ENCODE peak calls at places on chromosome 6, in seven cellular contexts. X, C, T, J, Y, O and A are unnamed samples.

GRCh38 chr6:19137419-19138035 is 699.6 kb upstream of the ID4 start:
- DNase-seq in T (no peak), X (no peak), J (no peak), Y (no peak), C (no peak), O (no peak), A (no peak)

GRCh38 chr6:101178748-101179147 is 214.8 kb upstream of the GRIK2 start:
- DNase-seq in X (no peak), T (no peak), J (no peak), C (no peak), Y (no peak), O (peak; percentile 25), A (no peak)

GRCh38 chr6:53530346-53530745 is 14.6 kb downstream of the GCLC start:
- DNase-seq in Y (peak; percentile 15), O (peak; percentile 6), X (peak; percentile 43), J (no peak), C (no peak), T (peak; percentile 56), A (no peak)

GRCh38 chr6:41334482-41335023 is 855 bp upstream of the NCR2 start:
- DNase-seq in T (no peak), Y (no peak), O (no peak), X (no peak), C (no peak), J (no peak), A (no peak)

GRCh38 chr6:87066449-87067288 is 28.2 kb downstream of the CGA start:
- DNase-seq in C (peak; percentile 31), J (peak; percentile 53), T (peak; percentile 48), Y (no peak), X (peak; percentile 72), O (peak; percentile 81), A (peak; percentile 57)

GRCh38 chr6:105474234-105474633 is 71.4 kb upstream of the PREP start:
- DNase-seq in T (no peak), Y (no peak), X (no peak), O (no peak), C (no peak), J (no peak), A (no peak)

GRCh38 chr6:104017410-104018381 is 842.0 kb downstream of the HACE1 start:
- DNase-seq in Y (no peak), C (no peak), J (no peak), O (no peak), T (no peak), X (no peak), A (no peak)

GRCh38 chr6:166764473-166765233 is 137.6 kb upstream of the RPS6KA2 start:
- DNase-seq in X (no peak), Y (no peak), J (peak; percentile 30), C (peak; percentile 24), O (no peak), T (no peak), A (no peak)

GRCh38 chr6:123648020-123648580 is 11.3 kb upstream of the TRDN start:
- DNase-seq in O (no peak), T (no peak), C (no peak), J (no peak), X (no peak), Y (no peak), A (no peak)

GRCh38 chr6:21953831-21954801 is 342.7 kb downstream of the PRL start:
- DNase-seq in J (no peak), Y (no peak), T (no peak), O (peak; percentile 77), C (no peak), X (peak; percentile 93), A (no peak)

GRCh38 chr6:81748946-81749345 is 3.5 kb downstream of the TENT5A start:
- DNase-seq in T (no peak), Y (no peak), C (no peak), O (no peak), J (no peak), X (no peak), A (no peak)

GRCh38 chr6:100633096-100633766 is 168.5 kb upstream of the SIM1 start:
- DNase-seq in T (no peak), O (peak; percentile 89), C (no peak), J (no peak), X (peak; percentile 83), Y (no peak), A (no peak)

GRCh38 chr6:21831531-21832291 is 238.2 kb downstream of the SOX4 start:
- DNase-seq in C (no peak), X (peak; percentile 55), T (no peak), O (peak; percentile 67), J (no peak), Y (no peak), A (no peak)

GRCh38 chr6:163459536-163459935 is 45.0 kb downstream of the QKI start:
- DNase-seq in C (no peak), O (no peak), X (peak; percentile 59), J (no peak), Y (no peak), T (no peak), A (no peak)

GRCh38 chr6:158773581-158774449 is 45.4 kb downstream of the EZR start:
- DNase-seq in Y (no peak), X (no peak), T (no peak), J (no peak), C (no peak), O (peak; percentile 21), A (no peak)

GRCh38 chr6:89116702-89117101 is 1.2 kb downstream of the SRSF12 start:
- DNase-seq in T (no peak), C (no peak), O (no peak), X (no peak), J (no peak), Y (no peak), A (no peak)

GRCh38 chr6:32212076-32212760 is 11.6 kb downstream of the NOTCH4 start:
- DNase-seq in O (no peak), C (no peak), J (no peak), X (no peak), Y (no peak), T (no peak), A (no peak)
- H3K27ac ChIP-seq in O (no peak overlapping the region), C (no peak overlapping the region), J (no peak overlapping the region), X (no peak overlapping the region), Y (no peak overlapping the region), T (no peak overlapping the region), A (no peak overlapping the region)

GRCh38 chr6:33726696-33727095 is 15.2 kb upstream of the UQCC2 start:
- DNase-seq in T (no peak), O (no peak), X (no peak), C (no peak), Y (no peak), J (no peak), A (no peak)

GRCh38 chr6:33723576-33724085 is 12.1 kb upstream of the UQCC2 start:
- DNase-seq in Y (no peak), O (no peak), X (no peak), J (no peak), C (no peak), T (no peak), A (no peak)

GRCh38 chr6:33725891-33726673 is 14.6 kb upstream of the UQCC2 start:
- DNase-seq in X (no peak), O (no peak), C (no peak), T (no peak), J (no peak), Y (no peak), A (no peak)

GRCh38 chr6:33725222-33725621 is 13.7 kb upstream of the UQCC2 start:
- DNase-seq in O (no peak), C (no peak), T (no peak), Y (no peak), J (no peak), X (no peak), A (no peak)

GRCh38 chr6:33724281-33725023 is 13.0 kb upstream of the UQCC2 start:
- DNase-seq in C (no peak), J (peak; percentile 64), T (no peak), X (no peak), O (no peak), Y (no peak), A (no peak)
- H3K27me3 ChIP-seq in C (no peaks in the 10 kb centered on the region), J (no peaks in the 10 kb centered on the region), T (no peaks in the 10 kb centered on the region), X (peaks cover 51% of the 10 kb centered on the region), O (no peaks in the 10 kb centered on the region), Y (no peaks in the 10 kb centered on the region), A (no peaks in the 10 kb centered on the region)

DNA sequence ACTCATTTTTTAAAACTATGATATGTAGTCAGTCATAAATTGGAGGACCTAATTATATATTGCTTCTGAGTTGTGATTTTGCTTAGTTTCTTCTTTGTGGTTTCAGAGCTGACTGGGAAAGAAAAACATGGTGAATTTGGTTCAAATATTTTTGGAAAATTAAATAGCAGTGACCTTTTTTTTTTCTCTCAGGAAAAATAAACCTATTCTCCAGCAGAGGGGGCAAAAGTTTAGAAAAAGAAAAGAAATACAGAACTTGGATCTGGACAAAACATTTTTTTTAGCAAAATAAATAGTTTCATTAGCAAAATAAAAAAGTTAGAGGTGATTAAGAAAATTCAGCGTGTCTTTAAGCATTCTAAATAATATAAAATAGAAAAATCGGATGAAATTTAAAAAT is 10.2 kb downstream of the COL10A1 start:
- DNase-seq in J (no peak), O (no peak), T (no peak), X (no peak), Y (no peak), C (no peak), A (no peak)
- H3K36me3 ChIP-seq in J (peaks cover 47% of the 10 kb centered on the region), O (peaks cover 24% of the 10 kb centered on the region), T (peaks cover 10% of the 10 kb centered on the region), X (peaks cover 11% of the 10 kb centered on the region), Y (peaks cover 79% of the 10 kb centered on the region), C (peaks cover 8% of the 10 kb centered on the region), A (no peaks in the 10 kb centered on the region)

GRCh38 chr6:3371222-3371949 is 85.5 kb downstream of the SLC22A23 start:
- DNase-seq in O (no peak), C (no peak), J (no peak), X (no peak), Y (no peak), T (no peak), A (no peak)

GRCh38 chr6:3376064-3376463 is 80.8 kb downstream of the SLC22A23 start:
- DNase-seq in Y (no peak), T (no peak), O (no peak), J (no peak), X (no peak), C (no peak), A (peak; percentile 22)

GRCh38 chr6:3372912-3373554 is 83.8 kb downstream of the SLC22A23 start:
- DNase-seq in J (no peak), O (no peak), T (no peak), Y (no peak), X (no peak), C (no peak), A (no peak)

GRCh38 chr6:3372184-3372846 is 84.5 kb downstream of the SLC22A23 start:
- DNase-seq in Y (no peak), O (no peak), X (no peak), J (no peak), C (no peak), T (no peak), A (no peak)

DNA sequence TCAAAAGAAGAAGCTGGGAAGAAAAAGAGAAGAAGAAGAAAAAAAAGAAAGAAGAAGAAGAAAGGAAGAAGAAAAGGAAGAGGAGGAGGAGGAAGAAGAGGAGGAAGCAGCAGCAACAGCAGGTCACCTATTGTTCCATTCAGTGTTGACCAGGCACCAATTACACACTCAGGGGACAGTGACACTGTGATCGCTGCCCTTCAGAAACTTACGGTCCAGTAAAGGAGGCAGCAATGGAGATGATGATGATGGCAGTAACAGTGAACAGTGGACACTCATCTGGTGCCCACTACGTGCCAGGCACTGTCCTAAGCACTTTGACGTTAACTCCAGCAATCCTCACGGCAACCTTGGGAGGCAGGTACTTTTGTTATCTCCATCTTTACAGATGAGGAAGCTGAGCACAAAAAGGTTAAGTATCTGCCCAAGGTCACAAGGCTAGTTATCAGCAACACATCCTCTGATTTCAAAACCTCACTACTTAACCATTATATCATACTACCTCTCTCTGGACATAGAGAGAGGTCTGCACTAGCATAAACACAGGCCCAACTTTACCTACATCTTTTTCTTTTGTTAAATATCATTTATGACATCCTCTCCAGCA is 83.2 kb downstream of the SLC22A23 start:
- DNase-seq in Y (no peak), O (no peak), J (no peak), C (no peak), T (no peak), X (no peak), A (no peak)
- H3K27ac ChIP-seq in Y (no peak overlapping the region), O (no peak overlapping the region), J (peak overlapping the region; percentile 86), C (no peak overlapping the region), T (no peak overlapping the region), X (no peak overlapping the region), A (no peak overlapping the region)